ENCODE peak calls at places on chromosomes 3 and 15, in five cellular contexts. N is uterus, T is ovary, H is heart left ventricle, E is GM12891. Y is an unnamed sample.

GRCh38 chr3:185732782-185733181 is 92.1 kb downstream of the IGF2BP2 start:
- DNase-seq in N (no peak), H (no peak), E (no peak), T (no peak), Y (peak; percentile 55)

GRCh38 chr3:79086514-79086913 is 681.3 kb downstream of the ROBO1 start:
- DNase-seq in T (peak; percentile 14), E (peak; percentile 2), N (no peak), H (no peak), Y (no peak)

GRCh38 chr3:175941352-175941751 is 1082.2 kb downstream of the NAALADL2 start:
- DNase-seq in E (no peak), T (no peak), N (no peak), H (no peak), Y (no peak)

GRCh38 chr15:101530224-101530958 is 40.9 kb upstream of the PCSK6 start:
- DNase-seq in H (no peak), E (no peak), N (no peak), T (no peak), Y (no peak)

GRCh38 chr3:141418751-141419150 is 50.4 kb downstream of the ZBTB38 start:
- DNase-seq in E (no peak), N (no peak), H (no peak), T (no peak), Y (no peak)

GRCh38 chr3:99911433-99911832 is 93.8 kb downstream of the CMSS1 start:
- DNase-seq in E (no peak), T (no peak), H (no peak), N (no peak), Y (no peak)

GRCh38 chr3:35663471-35663870 is 24.1 kb downstream of the ARPP21 start:
- DNase-seq in T (no peak), H (peak; percentile 31), E (no peak), N (no peak), Y (no peak)

GRCh38 chr3:149247929-149248691 is 26.5 kb upstream of the CP start:
- DNase-seq in T (no peak), N (no peak), H (no peak), E (no peak), Y (no peak)

GRCh38 chr3:167913218-167913902 is 177.8 kb downstream of the SERPINI1 start:
- DNase-seq in N (peak; percentile 31), H (no peak), E (no peak), T (no peak), Y (peak; percentile 8)

GRCh38 chr3:111315911-111316310 is 226.1 kb upstream of the CD96 start:
- DNase-seq in H (no peak), E (no peak), T (no peak), N (no peak), Y (no peak)

GRCh38 chr3:46974421-46975227 is 1.9 kb downstream of the CCDC12 start:
- DNase-seq in N (no peak), E (no peak), T (no peak), H (peak; percentile 2), Y (no peak)

GRCh38 chr15:67862771-67863441 is 23.1 kb upstream of the RNU6-1 start:
- DNase-seq in T (no peak), E (no peak), N (no peak), H (no peak), Y (no peak)
- TF ChIP-seq POLR2A in T (no peak), E (no peak), N (no peak), H (no peak), Y (no peak)

GRCh38 chr3:129439817-129440647 is at the start of the genes IFT122 and MBD4:
- DNase-seq in T (peak; percentile 95), N (peak; percentile 98), H (peak; percentile 98), E (peak; percentile 91), Y (peak; percentile 97)
- TF ChIP-seq POLR2A in T (peak; percentile 48), N (peak; percentile 73), H (no peak), E (peak; percentile 83), Y (peak; percentile 97)

DNA sequence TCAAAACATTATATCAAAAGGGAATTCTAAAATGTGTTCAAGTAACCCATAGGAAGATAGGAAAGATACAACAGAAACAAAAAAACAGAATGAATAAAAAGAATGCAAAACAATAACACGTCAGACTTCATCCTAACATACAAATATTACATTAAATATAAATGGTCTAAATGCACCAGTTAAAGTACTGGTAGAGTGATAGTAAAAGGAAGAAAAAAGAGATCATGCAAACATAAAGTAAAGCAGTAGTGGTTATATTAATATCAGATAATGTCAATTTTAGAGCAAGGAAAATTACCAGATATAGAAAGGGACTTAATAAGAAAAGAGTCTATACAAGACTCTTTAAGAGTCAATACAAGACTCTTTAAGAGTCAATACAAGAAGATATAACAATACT is 755.7 kb downstream of the MCTP2 start:
- DNase-seq in T (no peak), E (no peak), H (no peak), N (no peak), Y (no peak)
- TF ChIP-seq POLR2A in T (no peak), E (no peak), H (no peak), N (no peak), Y (no peak)

GRCh38 chr15:98874773-98875172 is 132.8 kb downstream of the PGPEP1L start:
- DNase-seq in N (no peak), E (no peak), T (no peak), H (no peak), Y (no peak)

GRCh38 chr15:98875309-98875708 is 132.3 kb downstream of the PGPEP1L start:
- DNase-seq in E (no peak), T (no peak), N (no peak), H (no peak), Y (no peak)

GRCh38 chr15:98874359-98874758 is 133.2 kb downstream of the PGPEP1L start:
- DNase-seq in H (no peak), T (no peak), N (no peak), E (no peak), Y (no peak)

GRCh38 chr15:98872777-98873176 is 134.8 kb downstream of the PGPEP1L start:
- DNase-seq in E (no peak), N (no peak), T (no peak), H (no peak), Y (no peak)

DNA sequence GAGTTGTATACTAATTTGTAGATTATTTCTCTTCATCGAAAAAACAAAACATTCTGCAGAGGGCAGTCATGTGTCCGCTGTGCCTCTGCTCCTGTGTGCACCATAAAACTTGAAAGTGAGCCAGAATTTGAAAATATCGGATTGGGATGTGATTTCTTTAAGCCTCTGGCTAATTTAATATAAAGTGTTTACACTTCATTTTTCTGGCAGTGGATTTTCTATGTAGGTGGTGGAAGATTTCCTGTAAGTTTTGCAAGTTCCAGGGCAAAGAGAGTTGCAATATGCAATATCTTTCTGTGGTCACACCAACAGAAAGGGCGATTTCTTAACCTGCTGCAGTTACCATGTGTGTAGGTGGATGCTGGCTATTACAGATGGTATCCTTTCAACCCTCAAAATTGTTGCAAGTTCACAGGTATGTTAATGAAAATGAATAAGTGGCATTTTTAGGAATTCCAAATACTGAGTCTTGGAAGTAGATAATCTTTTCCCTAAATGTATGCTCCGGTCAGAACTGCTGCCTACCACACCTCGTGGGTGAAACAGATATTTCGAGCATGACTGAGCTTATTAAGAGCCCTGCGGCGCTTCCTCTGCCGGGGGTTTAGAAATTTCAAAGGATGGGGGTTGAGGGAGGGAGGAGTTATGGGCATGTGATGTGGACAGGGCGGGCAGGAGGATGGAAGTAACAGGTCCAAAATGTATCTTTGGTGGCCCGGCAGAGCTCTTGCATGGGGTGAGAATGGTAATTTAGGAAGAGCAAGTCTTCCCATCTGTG is 134.0 kb downstream of the PGPEP1L start:
- DNase-seq in N (no peak), H (no peak), E (no peak), T (no peak), Y (peak; percentile 38)
- TF ChIP-seq POLR2A in N (no peak), H (no peak), E (no peak), T (no peak), Y (no peak)

GRCh38 chr3:113247664-113248458 is 36.5 kb downstream of the BOC start:
- DNase-seq in E (no peak), H (no peak), N (peak; percentile 62), T (no peak), Y (no peak)

GRCh38 chr3:113249601-113250000 is 38.2 kb downstream of the BOC start:
- DNase-seq in H (no peak), E (no peak), T (no peak), N (no peak), Y (no peak)

GRCh38 chr3:113249111-113249510 is 37.8 kb downstream of the BOC start:
- DNase-seq in E (no peak), H (no peak), N (no peak), T (no peak), Y (peak; percentile 68)

GRCh38 chr3:113245775-113246174 is 34.4 kb downstream of the BOC start:
- DNase-seq in E (no peak), N (no peak), H (peak; percentile 70), T (no peak), Y (no peak)

DNA sequence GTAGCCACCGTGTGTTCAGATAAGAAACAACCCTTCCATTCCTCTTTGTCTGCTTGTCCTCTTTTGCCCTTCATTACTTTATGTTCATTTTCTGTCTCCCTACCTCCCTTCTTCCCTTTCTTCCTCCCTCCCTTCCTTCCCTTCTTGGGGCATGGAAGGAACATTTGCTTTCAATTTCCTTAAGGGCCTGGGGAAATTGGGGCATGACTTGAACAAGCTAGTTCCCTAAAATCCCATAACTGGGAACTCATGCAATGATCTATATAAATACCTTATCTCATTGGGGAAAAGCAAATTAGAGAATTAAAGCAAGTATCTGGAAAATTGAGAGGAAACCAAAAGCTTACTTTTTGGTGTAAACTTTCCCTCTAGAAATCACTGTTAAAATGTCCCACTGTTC is 35.7 kb downstream of the BOC start:
- DNase-seq in T (no peak), N (no peak), H (no peak), E (no peak), Y (no peak)
- TF ChIP-seq POLR2A in T (no peak), N (no peak), H (no peak), E (no peak), Y (no peak)

GRCh38 chr3:157087398-157088132 is 72.4 kb downstream of the CCNL1 start:
- DNase-seq in N (no peak), T (no peak), H (no peak), E (no peak), Y (no peak)
- TF ChIP-seq POLR2A in N (no peak), T (no peak), H (no peak), E (no peak), Y (no peak)

DNA sequence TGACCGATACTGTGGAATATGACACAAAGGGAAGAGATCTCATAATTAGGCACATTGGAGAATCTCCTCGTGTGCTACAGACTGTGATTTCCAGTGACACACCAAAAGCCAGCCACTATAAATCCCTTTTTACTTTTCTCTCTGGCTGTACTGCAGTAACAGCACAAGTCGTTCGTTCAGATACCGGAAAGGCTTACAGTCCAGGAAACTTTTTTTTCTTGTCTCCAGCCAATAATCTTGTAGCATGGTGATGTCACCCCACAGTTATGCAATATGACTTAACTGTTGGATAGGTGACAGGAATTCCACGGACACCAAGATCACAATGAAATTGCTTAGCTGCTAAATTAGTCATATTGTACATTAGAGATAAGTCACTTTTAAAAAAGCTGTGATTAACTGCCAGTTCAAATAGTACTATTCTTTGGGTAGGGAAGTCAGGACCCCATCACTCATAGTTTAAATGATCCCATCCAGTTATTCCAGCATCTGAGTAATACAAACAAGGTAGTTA is 36.3 kb upstream of the TSC22D2 start:
- DNase-seq in N (peak; percentile 54), T (no peak), E (no peak), H (peak; percentile 30), Y (peak; percentile 14)
- TF ChIP-seq POLR2A in N (no peak), T (no peak), E (no peak), H (no peak), Y (peak; percentile 11)

Y was measured in H54.